ENCODE peak calls at places on chromosome 20, in nine cellular contexts. A, F, G, N, M, W, X, Y and S are unnamed samples.

GRCh38 chr20:48698507-48699267 is 129.1 kb downstream of the PREX1 start:
- DNase-seq in N (peak; percentile 13), G (no peak), Y (no peak), F (no peak), W (no peak), X (no peak), M (no peak), A (no peak), S (no peak)

GRCh38 chr20:18287546-18287914 is 797 bp upstream of the ZNF133 start:
- DNase-seq in A (no peak), M (no peak), W (no peak), G (no peak), X (no peak), N (no peak), Y (no peak), F (no peak), S (no peak)

GRCh38 chr20:36872857-36873256 is 3.1 kb upstream of the TLDC2 start:
- DNase-seq in Y (no peak), G (no peak), A (no peak), N (no peak), F (no peak), X (no peak), W (no peak), M (no peak), S (no peak)

GRCh38 chr20:32007787-32008616 is 2.2 kb upstream of the CCM2L start:
- DNase-seq in F (no peak), X (no peak), N (peak; percentile 31), A (no peak), G (no peak), Y (no peak), W (no peak), M (no peak), S (peak; percentile 68)

GRCh38 chr20:61807426-61808160 is 258.1 kb downstream of the TAF4 start:
- DNase-seq in G (no peak), W (no peak), N (no peak), Y (no peak), M (no peak), X (no peak), A (no peak), F (no peak), S (no peak)

GRCh38 chr20:57893364-57894001 is 183.7 kb upstream of the PMEPA1 start:
- DNase-seq in M (no peak), X (no peak), F (no peak), N (no peak), G (no peak), W (no peak), A (no peak), Y (no peak), S (no peak)

GRCh38 chr20:16314722-16315121 is 258.5 kb downstream of the KIF16B start:
- DNase-seq in A (no peak), F (no peak), N (no peak), Y (no peak), X (no peak), M (no peak), G (no peak), W (no peak), S (no peak)

GRCh38 chr20:38799248-38799647 is 6.2 kb upstream of the PPP1R16B start:
- DNase-seq in N (no peak), Y (no peak), W (no peak), X (peak; percentile 78), F (no peak), A (no peak), M (no peak), G (no peak), S (no peak)

GRCh38 chr20:50003253-50003656 is 20.5 kb downstream of the SNAI1 start:
- DNase-seq in Y (no peak), W (no peak), M (no peak), A (peak; percentile 92), X (no peak), N (no peak), G (peak; percentile 100), F (no peak), S (no peak)

GRCh38 chr20:62710886-62711702 is 2.5 kb downstream of the NTSR1 start:
- DNase-seq in G (no peak), Y (peak; percentile 78), F (no peak), X (no peak), W (no peak), M (no peak), N (no peak), A (no peak), S (no peak)

GRCh38 chr20:57835462-57836455 is 125.9 kb upstream of the PMEPA1 start:
- DNase-seq in G (no peak), Y (no peak), N (no peak), X (peak; percentile 76), M (no peak), W (no peak), A (no peak), F (no peak), S (no peak)

GRCh38 chr20:48615871-48616270 is 211.9 kb downstream of the PREX1 start:
- DNase-seq in N (no peak), F (no peak), Y (no peak), X (no peak), W (no peak), G (no peak), A (no peak), M (no peak), S (no peak)

GRCh38 chr20:44904377-44904776 is 5.5 kb upstream of the PABPC1L start:
- DNase-seq in F (no peak), X (no peak), N (no peak), A (no peak), Y (no peak), M (no peak), W (no peak), G (no peak), S (no peak)